ENCODE peak calls at places on chromosomes 2 and 18, in ten cellular contexts. J is Peyer's patch, T is IMR-90, H is adrenal gland, F is heart left ventricle, L is body of pancreas, I is right lobe of liver, V is ovary, O is tibial nerve, Y is uterus. M is an unnamed sample. For H3K36me3, the result is how much of the 10 kb centered on the place peaks cover.

GRCh38 chr2:43519711-43520221 is 76.1 kb downstream of the THADA start:
- DNase-seq in V (no peak), F (no peak), Y (no peak), O (no peak), I (no peak), H (no peak), L (peak), T (peak), J (no peak), M (no peak)

GRCh38 chr2:112483821-112484220 is 1.9 kb downstream of the TTL start:
- DNase-seq in F (no peak), I (no peak), Y (no peak), O (no peak), L (no peak), V (no peak), J (no peak), T (no peak), H (no peak), M (no peak)

GRCh38 chr18:23812566-23813440 is 123.5 kb downstream of the LAMA3 start:
- DNase-seq in J (no peak), F (no peak), I (no peak), O (no peak), H (no peak), Y (no peak), T (peak), L (no peak), V (no peak), M (no peak)

GRCh38 chr2:136901732-136902131 is 136.4 kb downstream of the THSD7B start:
- DNase-seq in V (no peak), T (no peak), H (no peak), I (no peak), J (no peak), Y (no peak), O (no peak), L (no peak), F (no peak), M (no peak)

GRCh38 chr2:207763308-207763707 is 6.4 kb downstream of the FZD5 start:
- DNase-seq in V (no peak), T (no peak), J (no peak), H (no peak), I (no peak), Y (no peak), F (no peak), O (no peak), L (no peak), M (no peak)

GRCh38 chr2:75561566-75562512 is 1.1 kb upstream of the EVA1A start:
- DNase-seq in O (no peak), T (peak), H (no peak), J (no peak), F (no peak), V (no peak), L (no peak), Y (no peak), I (no peak), M (no peak)

GRCh38 chr2:127146820-127147502 is 40.0 kb upstream of the BIN1 start:
- DNase-seq in J (no peak), F (no peak), Y (no peak), L (no peak), O (no peak), I (no peak), V (no peak), T (peak), H (no peak), M (no peak)

GRCh38 chr2:146228659-146229058 is 1616.2 kb upstream of the ACVR2A start:
- DNase-seq in L (no peak), T (no peak), Y (no peak), I (no peak), H (no peak), J (no peak), F (no peak), O (no peak), V (no peak), M (no peak)

GRCh38 chr18:8114480-8114879 is 494.8 kb upstream of the RAB12 start:
- DNase-seq in V (no peak), J (no peak), F (no peak), T (no peak), O (no peak), Y (no peak), H (no peak), I (no peak), L (no peak), M (no peak)

GRCh38 chr18:49880656-49881055 is 67.3 kb upstream of the ACAA2 start:
- DNase-seq in O (no peak), Y (no peak), J (no peak), L (no peak), T (no peak), V (no peak), H (no peak), I (no peak), F (no peak), M (no peak)

GRCh38 chr2:235551965-235552364 is 58.1 kb downstream of the AGAP1 start:
- DNase-seq in O (peak), H (peak), Y (no peak), J (peak), I (peak), V (no peak), F (peak), L (peak), T (peak), M (no peak)

GRCh38 chr2:188668017-188668663 is 306.0 kb upstream of the COL3A1 start:
- DNase-seq in T (peak), O (no peak), F (no peak), L (no peak), H (no peak), Y (no peak), V (no peak), J (no peak), I (no peak), M (no peak)

GRCh38 chr2:68317971-68318685 is 1.6 kb downstream of the CNRIP1 start:
- DNase-seq in H (no peak), J (no peak), T (no peak), I (no peak), L (no peak), O (no peak), Y (no peak), V (no peak), F (no peak), M (no peak)

GRCh38 chr2:187982668-187983067 is 309.0 kb upstream of the GULP1 start:
- DNase-seq in L (peak), I (no peak), T (peak), J (no peak), O (no peak), H (peak), V (no peak), Y (no peak), F (peak), M (no peak)

GRCh38 chr2:146147448-146148012 is 1627.6 kb upstream of the ZEB2 start:
- DNase-seq in Y (no peak), O (no peak), J (no peak), V (no peak), F (no peak), L (no peak), T (no peak), I (no peak), H (no peak), M (no peak)

GRCh38 chr2:80102026-80102425 is 202.5 kb downstream of the LRRTM1 start:
- DNase-seq in I (no peak), T (peak), O (no peak), F (no peak), Y (no peak), H (no peak), V (no peak), J (no peak), L (no peak), M (no peak)

GRCh38 chr2:61288070-61288841 is 126.3 kb downstream of the C2orf74 start:
- DNase-seq in Y (no peak), T (peak), F (no peak), H (no peak), J (no peak), L (no peak), I (no peak), O (no peak), V (no peak), M (no peak)

GRCh38 chr18:78975699-78976098 is 3.9 kb upstream of the SALL3 start:
- DNase-seq in V (no peak), J (no peak), O (no peak), H (no peak), T (no peak), Y (no peak), L (no peak), F (no peak), I (no peak), M (no peak)

GRCh38 chr2:196176142-196176738 is 4.9 kb upstream of the STK17B start:
- DNase-seq in L (no peak), H (no peak), O (no peak), J (peak), I (no peak), V (no peak), F (no peak), T (no peak), Y (no peak), M (no peak)

GRCh38 chr2:128178650-128179460 is 87.9 kb downstream of the UGGT1 start:
- DNase-seq in J (peak), T (peak), O (no peak), F (peak), L (peak), V (peak), I (peak), H (peak), Y (peak), M (no peak)

GRCh38 chr2:48572797-48573196 is 42.8 kb downstream of the STON1 start:
- DNase-seq in J (no peak), F (no peak), T (no peak), L (no peak), O (no peak), H (no peak), Y (no peak), V (no peak), I (no peak), M (no peak)

GRCh38 chr2:119228964-119229363 is 5.3 kb downstream of the STEAP3 start:
- DNase-seq in O (no peak), F (no peak), J (no peak), V (no peak), I (no peak), L (no peak), Y (no peak), H (no peak), T (no peak), M (no peak)

GRCh38 chr2:231786177-231786916 is at the start of gene COPS7B:
- DNase-seq in T (peak), O (peak), V (peak), Y (peak), F (peak), H (peak), I (peak), L (peak), J (peak), M (peak)

GRCh38 chr2:17901246-17901645 is 22.8 kb downstream of the KCNS3 start:
- DNase-seq in T (no peak), L (no peak), O (peak), I (no peak), H (no peak), V (no peak), F (peak), J (no peak), Y (no peak), M (no peak)

GRCh38 chr2:9097239-9097638 is 93.8 kb upstream of the MBOAT2 start:
- DNase-seq in I (no peak), L (no peak), Y (no peak), J (no peak), F (no peak), H (no peak), O (no peak), T (no peak), V (no peak), M (no peak)

GRCh38 chr2:54512183-54512582 is 56.1 kb downstream of the SPTBN1 start:
- DNase-seq in F (no peak), Y (no peak), H (no peak), I (no peak), J (no peak), L (no peak), O (no peak), V (no peak), T (no peak), M (no peak)

GRCh38 chr18:63552581-63552980 is 10.4 kb downstream of the SERPINB12 start:
- DNase-seq in I (no peak), J (no peak), O (no peak), H (no peak), V (no peak), F (no peak), L (no peak), Y (no peak), T (no peak), M (no peak)

GRCh38 chr2:192123847-192124246 is 70.9 kb downstream of the TMEFF2 start:
- DNase-seq in J (no peak), I (no peak), H (no peak), T (peak), O (no peak), V (no peak), F (no peak), L (no peak), Y (no peak), M (no peak)

GRCh38 chr18:25650201-25650941 is 298.4 kb upstream of the ZNF521 start:
- DNase-seq in O (no peak), L (no peak), I (no peak), H (no peak), V (no peak), Y (no peak), F (no peak), J (no peak), T (peak), M (no peak)

GRCh38 chr2:172300851-172301250 is 126.5 kb upstream of the ITGA6 start:
- DNase-seq in Y (no peak), L (no peak), V (no peak), H (no peak), I (no peak), T (no peak), J (no peak), O (no peak), F (no peak), M (no peak)

GRCh38 chr2:172330060-172330671 is 97.2 kb upstream of the ITGA6 start:
- DNase-seq in T (no peak), H (no peak), L (peak), Y (no peak), J (peak), I (no peak), F (no peak), O (no peak), V (no peak), M (no peak)

GRCh38 chr2:47026738-47027531 is 111.3 kb upstream of the MCFD2 start:
- DNase-seq in Y (no peak), H (no peak), J (no peak), V (no peak), T (no peak), O (no peak), I (no peak), L (no peak), F (no peak), M (no peak)
- H3K36me3 ChIP-seq in Y (under half), H (under half), J (half or more), V (under half), T (half or more), O (under half), I (under half), L (under half), F (under half), M (half or more)

DNA sequence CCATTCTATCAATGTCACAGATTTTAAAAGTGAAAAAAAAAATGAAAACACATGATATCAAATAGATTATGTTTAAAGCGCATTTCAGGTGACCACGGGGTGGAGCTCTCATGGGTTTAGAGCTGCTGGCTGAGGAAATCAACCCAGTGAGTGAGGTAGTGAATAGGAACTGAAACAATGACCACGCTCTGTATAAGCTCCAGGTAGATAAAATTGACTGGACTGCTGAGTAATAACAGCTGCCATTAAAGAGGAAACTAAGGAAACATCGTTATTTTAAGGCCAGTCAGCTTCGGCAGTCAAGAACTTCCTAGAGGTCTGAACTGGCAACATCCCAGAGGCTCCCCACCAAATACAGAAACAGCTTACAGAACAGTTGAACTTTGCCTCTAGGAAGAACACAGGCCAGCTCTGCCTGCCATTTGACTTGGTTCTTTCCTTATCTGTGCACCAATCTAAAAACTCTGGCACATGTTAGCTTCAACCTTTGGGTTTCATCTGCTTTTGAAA is 185.9 kb downstream of the PDE1A start:
- DNase-seq in Y (peak), L (peak), H (peak), T (peak), F (no peak), V (no peak), I (no peak), J (peak), O (no peak), M (no peak)
- TF ChIP-seq CTCF in Y (peak), L (peak), H (peak), T (peak), F (peak), V (no peak), I (peak), J (no peak), O (peak), M (no peak)

DNA sequence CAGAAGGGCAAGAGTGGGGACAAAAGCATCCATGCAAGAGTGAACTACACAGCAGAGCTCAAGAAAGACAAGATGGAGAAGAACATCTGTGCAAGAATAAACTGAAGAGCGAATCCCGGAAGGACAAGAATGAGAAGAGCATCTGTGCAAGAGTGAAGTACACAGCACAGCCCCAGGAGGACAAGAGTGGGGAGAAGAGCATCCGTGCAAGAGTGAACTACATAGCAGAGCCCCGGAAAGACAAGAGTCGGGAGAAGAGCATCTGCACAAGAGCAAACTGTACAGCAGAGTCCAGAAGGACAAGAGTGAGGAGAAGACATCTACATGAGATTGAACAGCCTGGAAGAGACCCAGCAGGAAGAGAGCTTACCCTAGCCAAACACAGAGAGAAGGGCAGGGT is 284.6 kb downstream of the PIEZO2 start:
- DNase-seq in O (no peak), Y (no peak), H (no peak), V (no peak), I (no peak), L (no peak), T (no peak), J (no peak), F (no peak), M (no peak)
- TF ChIP-seq POLR2A in O (no peak), Y (no peak), H (no peak), V (no peak), I (no peak), L (no peak), T (no peak), J (no peak), F (no peak), M (no peak)

GRCh38 chr2:237786936-237787335 is 11.6 kb upstream of the RBM44 start:
- DNase-seq in J (no peak), Y (no peak), O (no peak), T (no peak), H (no peak), I (no peak), V (no peak), L (no peak), F (no peak), M (no peak)
- H3K36me3 ChIP-seq in J (under half), Y (under half), O (under half), T (under half), H (under half), I (under half), V (under half), L (under half), F (under half), M (under half)

GRCh38 chr18:34031810-34032209 is 192.9 kb downstream of the NOL4 start:
- DNase-seq in F (no peak), Y (no peak), V (no peak), I (no peak), L (peak), J (no peak), O (no peak), T (no peak), H (no peak), M (no peak)
- TF ChIP-seq CTCF in F (no peak), Y (no peak), V (no peak), I (no peak), L (peak), J (no peak), O (no peak), T (no peak), H (no peak), M (no peak)

M was measured in suprapubic skin.